ENCODE peak calls at places on chromosomes 12 and 14, in seven cellular contexts. O, M, P, R, H, F and W are unnamed samples. For H3K27me3 and H3K36me3, the result is how much of the 10 kb centered on the place peaks cover.

GRCh38 chr12:21971344-21971743 is 30.1 kb upstream of the ABCC9 start:
- DNase-seq in O (no peak), M (no peak), P (no peak), R (no peak), H (no peak), F (no peak), W (no peak)

GRCh38 chr14:98173291-98173690 is 1098.7 kb downstream of the BCL11B start:
- DNase-seq in O (no peak), M (no peak), P (no peak), R (peak), H (no peak), F (peak), W (no peak)

GRCh38 chr12:39990122-39991101 is 115.5 kb downstream of the SLC2A13 start:
- DNase-seq in O (peak), M (peak), P (peak), R (peak), H (peak), F (peak), W (no peak)

GRCh38 chr12:57576613-57577160 is 14.3 kb upstream of the PIP4K2C start:
- DNase-seq in O (no peak), M (no peak), P (no peak), R (no peak), H (no peak), F (no peak), W (no peak)

GRCh38 chr14:57352771-57353170 is 37.6 kb upstream of the NAA30 start:
- DNase-seq in O (no peak), M (no peak), P (no peak), R (no peak), H (no peak), F (no peak), W (no peak)

GRCh38 chr12:83156800-83157199 is 470.1 kb downstream of the TMTC2 start:
- DNase-seq in O (no peak), M (no peak), P (no peak), R (no peak), H (no peak), F (no peak), W (no peak)

GRCh38 chr12:111242190-111242589 is 126.7 kb downstream of the PHETA1 start:
- DNase-seq in O (no peak), M (no peak), P (no peak), R (no peak), H (no peak), F (no peak), W (no peak)

GRCh38 chr14:64442300-64442988 is 22.9 kb upstream of the AKAP5 start:
- DNase-seq in O (no peak), M (no peak), P (no peak), R (no peak), H (no peak), F (no peak), W (no peak)

GRCh38 chr12:121038861-121039654 is at the start of gene OASL:
- DNase-seq in O (peak), M (peak), P (no peak), R (peak), H (no peak), F (peak), W (peak)

GRCh38 chr14:73903028-73903427 is 16.4 kb downstream of the ZNF410 start:
- DNase-seq in O (no peak), M (no peak), P (no peak), R (no peak), H (no peak), F (no peak), W (no peak)

GRCh38 chr12:114769634-114770033 is 85.7 kb upstream of the TBX3 start:
- DNase-seq in O (no peak), M (no peak), P (no peak), R (no peak), H (no peak), F (no peak), W (no peak)

GRCh38 chr12:93060071-93060665 is 131.1 kb upstream of the EEA1 start:
- DNase-seq in O (no peak), M (no peak), P (no peak), R (no peak), H (no peak), F (no peak), W (peak)

GRCh38 chr12:12384601-12385321 is 27.9 kb downstream of the BORCS5 start:
- DNase-seq in O (no peak), M (no peak), P (no peak), R (peak), H (no peak), F (no peak), W (no peak)

GRCh38 chr14:84025258-84026012 is 1504.5 kb upstream of the FLRT2 start:
- DNase-seq in O (peak), M (no peak), P (no peak), R (no peak), H (no peak), F (peak), W (no peak)

GRCh38 chr14:99809864-99810854 is 16.9 kb downstream of the EML1 start:
- DNase-seq in O (peak), M (no peak), P (peak), R (no peak), H (no peak), F (peak), W (no peak)

GRCh38 chr14:102544745-102545460 is 35.3 kb upstream of the ANKRD9 start:
- DNase-seq in O (peak), M (no peak), P (no peak), R (peak), H (no peak), F (no peak), W (no peak)

GRCh38 chr14:31969371-31969770 is 107.7 kb upstream of the ARHGAP5 start:
- DNase-seq in O (no peak), M (no peak), P (no peak), R (no peak), H (peak), F (no peak), W (no peak)

GRCh38 chr12:11553871-11554533 is 95.5 kb upstream of the ETV6 start:
- DNase-seq in O (peak), M (no peak), P (no peak), R (peak), H (peak), F (peak), W (peak)

GRCh38 chr12:64318605-64319004 is 72.0 kb downstream of the C12orf56 start:
- DNase-seq in O (no peak), M (no peak), P (no peak), R (no peak), H (no peak), F (no peak), W (peak)

GRCh38 chr14:58299665-58300202 is 1.4 kb downstream of the ARID4A start:
- DNase-seq in O (no peak), M (no peak), P (no peak), R (no peak), H (no peak), F (no peak), W (peak)

GRCh38 chr14:99643343-99643742 is 1.6 kb upstream of the HHIPL1 start:
- DNase-seq in O (no peak), M (no peak), P (no peak), R (no peak), H (no peak), F (no peak), W (no peak)

GRCh38 chr14:85528882-85529585 is 910 bp upstream of the FLRT2 start:
- DNase-seq in O (no peak), M (peak), P (no peak), R (no peak), H (peak), F (peak), W (no peak)

GRCh38 chr12:19757317-19757877 is 318.1 kb downstream of the AEBP2 start:
- DNase-seq in O (no peak), M (no peak), P (no peak), R (no peak), H (peak), F (no peak), W (no peak)

GRCh38 chr12:90058721-90059120 is 350.1 kb upstream of the ATP2B1 start:
- DNase-seq in O (no peak), M (no peak), P (no peak), R (no peak), H (peak), F (no peak), W (no peak)

GRCh38 chr12:20018406-20018805 is 349.9 kb upstream of the PDE3A start:
- DNase-seq in O (no peak), M (no peak), P (no peak), R (no peak), H (no peak), F (no peak), W (no peak)

GRCh38 chr14:26761532-26761931 is 163.7 kb upstream of the NOVA1 start:
- DNase-seq in O (peak), M (no peak), P (no peak), R (no peak), H (no peak), F (peak), W (no peak)

GRCh38 chr12:10001141-10001778 is 2.3 kb upstream of the CLEC1B start:
- DNase-seq in O (no peak), M (no peak), P (no peak), R (no peak), H (no peak), F (no peak), W (no peak)

GRCh38 chr12:3752741-3753486 is at the start of gene CRACR2A:
- DNase-seq in O (peak), M (peak), P (peak), R (peak), H (peak), F (peak), W (peak)

GRCh38 chr14:76089575-76089974 is 62.1 kb upstream of the GPATCH2L start:
- DNase-seq in O (no peak), M (no peak), P (no peak), R (no peak), H (no peak), F (no peak), W (no peak)

GRCh38 chr14:90556050-90556477 is 159.2 kb downstream of the CALM1 start:
- DNase-seq in O (peak), M (no peak), P (no peak), R (no peak), H (peak), F (peak), W (no peak)

GRCh38 chr12:22981711-22982110 is 356.7 kb downstream of the ETNK1 start:
- DNase-seq in O (no peak), M (no peak), P (no peak), R (no peak), H (no peak), F (no peak), W (no peak)

GRCh38 chr12:56487448-56488040 is 417 bp downstream of the GLS2 start:
- DNase-seq in O (peak), M (peak), P (no peak), R (peak), H (no peak), F (peak), W (peak)

GRCh38 chr14:103742499-103743255 is 27.1 kb downstream of the ZFYVE21 start:
- DNase-seq in O (no peak), M (no peak), P (peak), R (no peak), H (no peak), F (no peak), W (no peak)

GRCh38 chr14:51203881-51204280 is 36.2 kb upstream of the TMX1 start:
- DNase-seq in O (no peak), M (no peak), P (no peak), R (no peak), H (no peak), F (no peak), W (no peak)

GRCh38 chr14:51206462-51206861 is 33.6 kb upstream of the TMX1 start:
- DNase-seq in O (no peak), M (no peak), P (no peak), R (no peak), H (no peak), F (no peak), W (no peak)

GRCh38 chr14:51202914-51203665 is 37.0 kb upstream of the TMX1 start:
- DNase-seq in O (no peak), M (no peak), P (no peak), R (no peak), H (no peak), F (no peak), W (peak)

GRCh38 chr14:51208982-51209381 is 31.1 kb upstream of the TMX1 start:
- DNase-seq in O (no peak), M (no peak), P (no peak), R (no peak), H (no peak), F (no peak), W (no peak)

GRCh38 chr14:51205486-51205885 is 34.6 kb upstream of the TMX1 start:
- DNase-seq in O (no peak), M (no peak), P (no peak), R (no peak), H (no peak), F (no peak), W (no peak)
- H3K27me3 ChIP-seq in O (under half), M (under half), P (under half), R (under half), H (under half), F (under half), W (under half)

DNA sequence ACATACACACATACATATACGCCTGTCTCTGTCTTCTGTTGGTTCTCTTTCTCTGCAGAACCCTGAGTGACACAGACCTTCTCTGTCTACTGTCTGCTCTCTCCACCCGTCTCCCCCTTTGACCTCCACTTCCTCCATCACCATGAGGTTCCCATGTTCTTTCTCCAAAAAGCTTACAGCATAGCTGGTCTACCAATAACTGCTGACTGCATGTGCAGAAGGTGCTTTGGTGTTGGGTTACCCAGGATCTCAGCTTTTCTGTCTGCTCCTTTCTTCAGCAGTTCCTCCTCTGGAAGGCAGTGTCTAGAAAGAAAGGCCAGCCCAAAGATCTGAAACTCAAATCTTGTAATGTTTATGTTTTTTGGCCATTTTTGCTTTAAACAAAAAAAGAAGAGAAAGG is 125.6 kb downstream of the SMOC1 start:
- DNase-seq in O (no peak), M (no peak), P (no peak), R (no peak), H (no peak), F (no peak), W (no peak)
- H3K36me3 ChIP-seq in O (under half), M (under half), P (under half), R (under half), H (under half), F (under half), W (under half)

GRCh38 chr14:69858801-69859200 is 20.4 kb upstream of the SMOC1 start:
- DNase-seq in O (no peak), M (no peak), P (no peak), R (no peak), H (no peak), F (no peak), W (no peak)
- H3K4me3 ChIP-seq in O (no peak), M (no peak), P (no peak), R (no peak), H (no peak), F (no peak), W (no peak)

GRCh38 chr12:47999816-48000215 is 4.5 kb downstream of the COL2A1 start:
- DNase-seq in O (no peak), M (no peak), P (no peak), R (no peak), H (no peak), F (no peak), W (no peak)
- H3K27me3 ChIP-seq in O (under half), M (half or more), P (under half), R (under half), H (half or more), F (under half), W (under half)